ENCODE peak calls at places on chromosomes 11 and 22, in ten cellular contexts. Q, C, T, U, E, D, F, A, L and S are unnamed samples.

GRCh38 chr11:129643031-129643721 is 172.5 kb upstream of the TMEM45B start:
- DNase-seq in T (no peak), D (no peak), E (peak; percentile 51), L (no peak), A (no peak), U (no peak), Q (no peak), F (peak; percentile 55), C (no peak), S (no peak)

GRCh38 chr11:123308077-123308476 is 113.0 kb upstream of the CLMP start:
- DNase-seq in D (no peak), E (peak; percentile 28), U (no peak), T (no peak), A (no peak), Q (no peak), F (no peak), L (no peak), C (no peak), S (no peak)

GRCh38 chr11:92697461-92698314 is 271.8 kb upstream of the MTNR1B start:
- DNase-seq in Q (no peak), L (no peak), T (no peak), U (no peak), E (no peak), A (no peak), C (no peak), F (no peak), D (no peak), S (no peak)

GRCh38 chr11:115745041-115745440 is 240.8 kb upstream of the CADM1 start:
- DNase-seq in D (no peak), L (no peak), F (no peak), E (no peak), U (no peak), C (no peak), A (no peak), T (no peak), Q (no peak), S (peak; percentile 81)

GRCh38 chr11:69301033-69301490 is 7.1 kb downstream of the MYEOV start:
- DNase-seq in A (no peak), Q (no peak), C (no peak), L (no peak), U (no peak), E (no peak), D (no peak), F (no peak), T (no peak), S (no peak)

GRCh38 chr22:29039148-29039547 is 22.5 kb downstream of the C22orf31 start:
- DNase-seq in E (no peak), F (no peak), A (no peak), L (no peak), C (no peak), Q (no peak), D (no peak), T (no peak), U (no peak), S (no peak)

GRCh38 chr11:116379185-116379828 is 393.5 kb downstream of the BUD13 start:
- DNase-seq in A (no peak), C (no peak), E (peak; percentile 1), Q (no peak), U (no peak), L (no peak), D (no peak), T (peak; percentile 64), F (peak; percentile 26), S (no peak)

GRCh38 chr11:72578541-72578940 is 95.7 kb downstream of the PDE2A start:
- DNase-seq in L (no peak), Q (no peak), T (no peak), U (no peak), D (no peak), E (no peak), C (no peak), A (no peak), F (no peak), S (no peak)

GRCh38 chr22:45997077-45997774 is 20.3 kb upstream of the WNT7B start:
- DNase-seq in Q (no peak), L (no peak), D (no peak), E (peak; percentile 85), A (no peak), T (peak; percentile 89), C (no peak), U (peak; percentile 62), F (no peak), S (no peak)

GRCh38 chr11:110196241-110196754 is 100.1 kb downstream of the RDX start:
- DNase-seq in E (peak; percentile 97), A (no peak), T (no peak), D (peak; percentile 38), Q (no peak), C (no peak), L (no peak), F (no peak), U (no peak), S (no peak)

GRCh38 chr22:48459259-48459658 is 1368.4 kb downstream of the BRD1 start:
- DNase-seq in F (no peak), A (no peak), U (no peak), E (no peak), T (no peak), L (no peak), Q (no peak), D (no peak), C (no peak), S (no peak)

GRCh38 chr11:107282195-107282594 is 175.4 kb downstream of the CWF19L2 start:
- DNase-seq in D (no peak), E (no peak), T (no peak), F (no peak), A (no peak), Q (no peak), U (no peak), C (no peak), L (no peak), S (no peak)

GRCh38 chr11:119791701-119792151 is 62.7 kb upstream of the NECTIN1 start:
- DNase-seq in F (no peak), C (no peak), L (no peak), A (no peak), Q (no peak), T (peak; percentile 43), E (no peak), D (no peak), U (no peak), S (no peak)

GRCh38 chr11:108580043-108580442 is 13.5 kb downstream of the EXPH5 start:
- DNase-seq in F (no peak), U (no peak), Q (no peak), C (no peak), L (no peak), D (no peak), E (no peak), A (no peak), T (no peak), S (no peak)

GRCh38 chr22:23257889-23258825 is 77.8 kb downstream of the BCR start:
- DNase-seq in E (no peak), D (no peak), T (no peak), C (no peak), F (no peak), Q (no peak), U (no peak), A (no peak), L (no peak), S (no peak)

GRCh38 chr11:30553521-30554110 is 32.5 kb downstream of the MPPED2 start:
- DNase-seq in L (no peak), E (no peak), A (no peak), T (no peak), C (no peak), Q (no peak), F (no peak), D (no peak), U (no peak), S (no peak)

GRCh38 chr11:15707971-15708370 is 593.2 kb downstream of the INSC start:
- DNase-seq in T (peak; percentile 40), F (no peak), Q (no peak), D (no peak), C (no peak), L (no peak), E (peak; percentile 82), U (peak; percentile 25), A (no peak), S (no peak)

GRCh38 chr11:69657911-69658605 is 17.1 kb downstream of the LTO1 start:
- DNase-seq in T (no peak), D (no peak), C (no peak), E (no peak), U (no peak), F (no peak), Q (no peak), L (no peak), A (no peak), S (no peak)

GRCh38 chr11:107631043-107631442 is 40.1 kb downstream of the ELMOD1 start:
- DNase-seq in E (no peak), Q (no peak), F (no peak), U (no peak), C (no peak), L (no peak), D (no peak), T (no peak), A (no peak), S (no peak)

GRCh38 chr22:38271927-38272372 is 860 bp downstream of the TMEM184B start:
- DNase-seq in C (no peak), T (no peak), U (peak; percentile 13), L (no peak), D (no peak), A (no peak), F (peak; percentile 19), E (no peak), Q (no peak), S (peak; percentile 52)

GRCh38 chr22:47161631-47162030 is 399.2 kb downstream of the TBC1D22A start:
- DNase-seq in T (no peak), F (no peak), U (no peak), E (no peak), L (no peak), D (no peak), A (no peak), Q (no peak), C (no peak), S (peak; percentile 27)

GRCh38 chr11:65410936-65411680 is 11.5 kb upstream of the NEAT1 start:
- DNase-seq in E (no peak), T (no peak), L (no peak), D (no peak), C (no peak), A (no peak), F (no peak), Q (no peak), U (no peak), S (no peak)

GRCh38 chr22:43179151-43179910 is 7.6 kb downstream of the TTLL12 start:
- DNase-seq in Q (no peak), E (no peak), U (no peak), C (no peak), D (no peak), T (no peak), A (no peak), L (no peak), F (no peak), S (no peak)

GRCh38 chr11:69902337-69902736 is 83.1 kb upstream of the FGF3 start:
- DNase-seq in A (no peak), F (no peak), E (no peak), L (no peak), D (no peak), Q (no peak), C (no peak), U (no peak), T (no peak), S (no peak)